ENCODE peak calls at places on chromosomes 6 and 20, in five cellular contexts. C is stimulated activated CD8-positive, alpha-beta memory T cell treated with anti-CD3 and anti-CD28 coated beads, Interleukin-7, amount 100 ng/mL, for 1 hour; N is EL; O is NCI-H774; E is T follicular helper cell. W is an unnamed sample.

GRCh38 chr20:62518911-62519310 is 43.1 kb upstream of the GATA5 start:
- DNase-seq in E (no peak), O (no peak), C (no peak), N (no peak), W (no peak)

GRCh38 chr20:23111307-23111943 is 25.3 kb upstream of the CD93 start:
- DNase-seq in N (no peak), O (peak; percentile 90), E (no peak), C (no peak), W (no peak)

GRCh38 chr6:11798538-11798937 is 19.9 kb upstream of the ADTRP start:
- DNase-seq in O (no peak), N (no peak), E (no peak), C (no peak), W (peak; percentile 6)

GRCh38 chr6:31126416-31127175 is 6.3 kb upstream of the CDSN start:
- DNase-seq in O (no peak), E (no peak), N (no peak), C (no peak), W (no peak)

GRCh38 chr6:144220031-144220790 is 64.9 kb upstream of the UTRN start:
- DNase-seq in N (no peak), C (no peak), O (no peak), E (no peak), W (no peak)

GRCh38 chr6:40419377-40419776 is 167.8 kb downstream of the LRFN2 start:
- DNase-seq in E (no peak), O (no peak), N (peak; percentile 7), C (no peak), W (no peak)

GRCh38 chr20:7829776-7830175 is 110.5 kb downstream of the HAO1 start:
- DNase-seq in N (no peak), O (no peak), C (no peak), E (no peak), W (peak; percentile 10)

GRCh38 chr6:37454420-37455125 is 21.6 kb downstream of the CMTR1 start:
- DNase-seq in E (no peak), O (no peak), C (no peak), N (peak; percentile 18), W (peak; percentile 52)

GRCh38 chr6:43922423-43923375 is 152.7 kb downstream of the VEGFA start:
- DNase-seq in O (no peak), N (no peak), E (no peak), C (no peak), W (no peak)

GRCh38 chr20:34437330-34437986 is 74.4 kb downstream of the ITCH start:
- DNase-seq in N (no peak), O (no peak), C (no peak), E (no peak), W (peak; percentile 14)

GRCh38 chr6:135880066-135880972 is 28.8 kb downstream of the PDE7B start:
- DNase-seq in E (peak; percentile 33), N (peak; percentile 89), C (peak; percentile 35), O (no peak), W (peak; percentile 60)

GRCh38 chr6:119285908-119286625 is 63.5 kb downstream of the MAN1A1 start:
- DNase-seq in E (no peak), N (no peak), C (no peak), O (no peak), W (no peak)

GRCh38 chr20:33443512-33444239 is at the start of gene SNTA1:
- DNase-seq in O (peak; percentile 83), E (peak; percentile 75), C (peak; percentile 79), N (peak; percentile 84), W (peak; percentile 95)

GRCh38 chr20:14498809-14499208 is 161.4 kb upstream of the FLRT3 start:
- DNase-seq in C (no peak), N (no peak), O (no peak), E (no peak), W (no peak)

GRCh38 chr20:3811421-3812258 is 8.7 kb upstream of the AP5S1 start:
- DNase-seq in C (peak; percentile 81), N (peak; percentile 99), E (peak; percentile 91), O (peak; percentile 92), W (peak; percentile 98)

GRCh38 chr6:161076211-161076677 is 84.7 kb downstream of the MAP3K4 start:
- DNase-seq in E (peak; percentile 49), O (no peak), C (no peak), N (no peak), W (no peak)

GRCh38 chr6:106731144-106731842 is 101.9 kb downstream of the QRSL1 start:
- DNase-seq in O (no peak), N (no peak), E (no peak), C (no peak), W (no peak)

GRCh38 chr6:32192608-32193039 is at the start of gene GPSM3:
- DNase-seq in C (no peak), N (peak; percentile 58), E (peak; percentile 42), O (no peak), W (no peak)

GRCh38 chr20:46226602-46227001 is 81.7 kb downstream of the CDH22 start:
- DNase-seq in E (no peak), N (peak; percentile 68), C (no peak), O (no peak), W (no peak)

GRCh38 chr6:111982681-111983080 is 71.2 kb upstream of the CCN6 start:
- DNase-seq in C (no peak), O (peak; percentile 44), N (no peak), E (no peak), W (no peak)

GRCh38 chr6:52221302-52221701 is 23.0 kb downstream of the IL17F start:
- DNase-seq in E (no peak), C (no peak), O (no peak), N (no peak), W (no peak)

GRCh38 chr6:169667716-169668115 is 34.1 kb downstream of the WDR27 start:
- DNase-seq in C (no peak), N (no peak), O (no peak), E (no peak), W (no peak)

GRCh38 chr20:9374480-9374879 is 139.9 kb upstream of the LAMP5 start:
- DNase-seq in E (no peak), N (no peak), C (no peak), O (no peak), W (no peak)

GRCh38 chr6:33411632-33412005 is 805 bp downstream of the PHF1 start:
- DNase-seq in O (no peak), E (no peak), N (no peak), C (no peak), W (no peak)

GRCh38 chr20:46903256-46903655 is 8.6 kb downstream of the EYA2 start:
- DNase-seq in N (no peak), C (no peak), O (no peak), E (no peak), W (no peak)

GRCh38 chr6:150204705-150205472 is 62.0 kb downstream of the PPP1R14C start:
- DNase-seq in C (no peak), N (no peak), E (no peak), O (no peak), W (no peak)

GRCh38 chr20:58883243-58883691 is 30.8 kb downstream of the GNAS start:
- DNase-seq in E (no peak), N (peak; percentile 10), C (no peak), O (no peak), W (peak; percentile 39)

GRCh38 chr20:45306431-45306982 is at the start of gene RBPJL:
- DNase-seq in E (peak; percentile 26), O (no peak), C (no peak), N (no peak), W (peak; percentile 45)

GRCh38 chr20:366042-366718 is 14.4 kb upstream of the TRIB3 start:
- DNase-seq in E (no peak), C (no peak), O (no peak), N (no peak), W (no peak)

GRCh38 chr6:150373260-150373701 is 4.5 kb downstream of the IYD start:
- DNase-seq in O (no peak), N (no peak), E (no peak), C (no peak), W (peak; percentile 70)

GRCh38 chr6:44563397-44563796 is 175.9 kb downstream of the CDC5L start:
- DNase-seq in O (no peak), N (no peak), E (no peak), C (no peak), W (no peak)

GRCh38 chr6:39221115-39221514 is 8.2 kb downstream of the KCNK5 start:
- DNase-seq in N (no peak), C (no peak), O (no peak), E (no peak), W (no peak)

GRCh38 chr6:158060447-158061360 is 79.0 kb downstream of the SYNJ2 start:
- DNase-seq in C (no peak), O (peak; percentile 68), N (peak; percentile 97), E (no peak), W (peak; percentile 91)